ENCODE peak calls at places on chromosomes 1 and 21, in seven cellular contexts. One of them, this sample, is unnamed.

GRCh38 chr1:152111515-152111968 is 3.7 kb downstream of the TCHH start:
- DNase-seq in CD4-positive, alpha-beta T cell: no peak
- DNase-seq in heart left ventricle: no peak
- DNase-seq in activated T-cell treated with anti-CD3 and anti-CD28 coated beads, Interleukin-2, amount 50 U/mL, for 72 hours: peak; percentile 32
- DNase-seq in putamen: peak; percentile 23
- DNase-seq in ecto neural progenitor cell: peak; percentile 71
- DNase-seq in foreskin keratinocyte: peak; percentile 51
- DNase-seq in this sample: no peak

GRCh38 chr1:92804721-92805169 is 19.8 kb upstream of the EVI5 start:
- DNase-seq in CD4-positive, alpha-beta T cell: no peak
- DNase-seq in heart left ventricle: peak; percentile 75
- DNase-seq in activated T-cell treated with anti-CD3 and anti-CD28 coated beads, Interleukin-2, amount 50 U/mL, for 72 hours: no peak
- DNase-seq in putamen: peak; percentile 53
- DNase-seq in ecto neural progenitor cell: no peak
- DNase-seq in foreskin keratinocyte: peak; percentile 96
- DNase-seq in this sample: peak; percentile 92

GRCh38 chr1:81801834-81802531 is 1.2 kb downstream of the ADGRL2 start:
- DNase-seq in CD4-positive, alpha-beta T cell: no peak
- DNase-seq in heart left ventricle: peak; percentile 44
- DNase-seq in activated T-cell treated with anti-CD3 and anti-CD28 coated beads, Interleukin-2, amount 50 U/mL, for 72 hours: no peak
- DNase-seq in putamen: no peak
- DNase-seq in ecto neural progenitor cell: peak; percentile 60
- DNase-seq in foreskin keratinocyte: peak; percentile 36
- DNase-seq in this sample: no peak

GRCh38 chr21:40177979-40178378 is 310.7 kb downstream of the PCP4 start:
- DNase-seq in CD4-positive, alpha-beta T cell: no peak
- DNase-seq in heart left ventricle: no peak
- DNase-seq in activated T-cell treated with anti-CD3 and anti-CD28 coated beads, Interleukin-2, amount 50 U/mL, for 72 hours: no peak
- DNase-seq in putamen: no peak
- DNase-seq in ecto neural progenitor cell: no peak
- DNase-seq in foreskin keratinocyte: no peak
- DNase-seq in this sample: no peak

GRCh38 chr1:15181564-15181963 is 28.0 kb downstream of the TMEM51 start:
- DNase-seq in CD4-positive, alpha-beta T cell: no peak
- DNase-seq in heart left ventricle: no peak
- DNase-seq in activated T-cell treated with anti-CD3 and anti-CD28 coated beads, Interleukin-2, amount 50 U/mL, for 72 hours: no peak
- DNase-seq in putamen: no peak
- DNase-seq in ecto neural progenitor cell: no peak
- DNase-seq in foreskin keratinocyte: no peak
- DNase-seq in this sample: no peak

GRCh38 chr1:21634481-21635137 is 34.5 kb downstream of the RAP1GAP start:
- DNase-seq in CD4-positive, alpha-beta T cell: no peak
- DNase-seq in heart left ventricle: no peak
- DNase-seq in activated T-cell treated with anti-CD3 and anti-CD28 coated beads, Interleukin-2, amount 50 U/mL, for 72 hours: no peak
- DNase-seq in putamen: no peak
- DNase-seq in ecto neural progenitor cell: no peak
- DNase-seq in foreskin keratinocyte: no peak
- DNase-seq in this sample: no peak

GRCh38 chr1:156480015-156480368 is 20.6 kb downstream of the MEF2D start:
- DNase-seq in CD4-positive, alpha-beta T cell: no peak
- DNase-seq in heart left ventricle: no peak
- DNase-seq in activated T-cell treated with anti-CD3 and anti-CD28 coated beads, Interleukin-2, amount 50 U/mL, for 72 hours: no peak
- DNase-seq in putamen: no peak
- DNase-seq in ecto neural progenitor cell: no peak
- DNase-seq in foreskin keratinocyte: no peak
- DNase-seq in this sample: no peak

GRCh38 chr1:211469938-211470529 is 21.9 kb downstream of the RD3 start:
- DNase-seq in CD4-positive, alpha-beta T cell: peak; percentile 28
- DNase-seq in heart left ventricle: peak; percentile 87
- DNase-seq in activated T-cell treated with anti-CD3 and anti-CD28 coated beads, Interleukin-2, amount 50 U/mL, for 72 hours: peak; percentile 45
- DNase-seq in putamen: peak; percentile 47
- DNase-seq in ecto neural progenitor cell: peak; percentile 90
- DNase-seq in foreskin keratinocyte: peak; percentile 8
- DNase-seq in this sample: peak; percentile 31

GRCh38 chr1:226082959-226083302 is 20.4 kb downstream of the H3-3A start:
- DNase-seq in CD4-positive, alpha-beta T cell: no peak
- DNase-seq in heart left ventricle: peak; percentile 76
- DNase-seq in activated T-cell treated with anti-CD3 and anti-CD28 coated beads, Interleukin-2, amount 50 U/mL, for 72 hours: peak; percentile 47
- DNase-seq in putamen: no peak
- DNase-seq in ecto neural progenitor cell: peak; percentile 82
- DNase-seq in foreskin keratinocyte: no peak
- DNase-seq in this sample: no peak

This sample was measured in HFF-Myc.